ENCODE peak calls at places on chromosomes 11 and 22, in five cellular contexts. U is NAMALWA, A is COLO829, W is lower lobe of right lung, O is stomach. L is an unnamed sample.

GRCh38 chr11:27242591-27242990 is 120.4 kb downstream of the CCDC34 start:
- DNase-seq in A (peak; percentile 39), U (no peak), O (no peak), W (no peak), L (no peak)

GRCh38 chr11:132409591-132410375 is 1039.4 kb downstream of the NTM start:
- DNase-seq in O (no peak), U (no peak), W (no peak), A (no peak), L (no peak)

GRCh38 chr11:61332266-61332822 is 561 bp downstream of the DDB1 start:
- DNase-seq in O (no peak), U (peak; percentile 46), W (no peak), A (peak; percentile 35), L (no peak)

GRCh38 chr11:43842021-43842420 is 38.6 kb upstream of the ALKBH3 start:
- DNase-seq in W (no peak), U (no peak), O (no peak), A (no peak), L (no peak)

GRCh38 chr11:36312593-36312990 is 16.5 kb downstream of the PRR5L start:
- DNase-seq in O (no peak), U (no peak), A (no peak), W (no peak), L (peak; percentile 72)

GRCh38 chr22:21074092-21074715 is 28.5 kb downstream of the LRRC74B start:
- DNase-seq in W (no peak), A (no peak), O (no peak), U (no peak), L (peak; percentile 80)

GRCh38 chr22:29353860-29354259 is 34.5 kb downstream of the AP1B1 start:
- DNase-seq in W (peak; percentile 12), U (no peak), A (no peak), O (no peak), L (no peak)

GRCh38 chr11:2267306-2267861 is 3.0 kb downstream of the ASCL2 start:
- DNase-seq in W (no peak), U (no peak), A (no peak), O (no peak), L (no peak)

GRCh38 chr11:12675951-12676711 is 1.9 kb downstream of the TEAD1 start:
- DNase-seq in W (no peak), U (peak; percentile 14), O (no peak), A (no peak), L (no peak)

GRCh38 chr11:130121430-130121978 is 38.1 kb upstream of the ST14 start:
- DNase-seq in O (no peak), U (no peak), W (no peak), A (peak; percentile 12), L (peak; percentile 40)

GRCh38 chr22:19271856-19272535 is 19.5 kb downstream of the CLTCL1 start:
- DNase-seq in U (no peak), O (no peak), W (no peak), A (no peak), L (no peak)

GRCh38 chr11:78188809-78189724 is at the start of gene USP35:
- DNase-seq in W (no peak), O (no peak), A (no peak), U (peak; percentile 17), L (no peak)

GRCh38 chr11:47244664-47245350 is 3.8 kb downstream of the ACP2 start:
- DNase-seq in W (no peak), U (no peak), A (no peak), O (no peak), L (peak; percentile 52)